ENCODE peak calls at places on chromosomes 12 and 14, in four cellular contexts. B is brain microvascular endothelial cell, Y is GM12865, W is AG04450. P is an unnamed sample.

GRCh38 chr12:109679716-109680520 is 33.7 kb upstream of the FAM222A start:
- DNase-seq in B (no peak), Y (no peak), W (no peak), P (no peak)

GRCh38 chr12:105799103-105799502 is 339.7 kb downstream of the NUAK1 start:
- DNase-seq in B (no peak), Y (no peak), W (no peak), P (no peak)

GRCh38 chr12:121916719-121917118 is 1.7 kb upstream of the CFAP251 start:
- DNase-seq in B (no peak), Y (peak), W (no peak), P (no peak)

GRCh38 chr14:68774771-68775613 is 17.9 kb downstream of the ZFP36L1 start:
- DNase-seq in B (no peak), Y (no peak), W (no peak), P (peak)

GRCh38 chr14:68047910-68048309 is 228.3 kb downstream of the RAD51B start:
- DNase-seq in B (peak), Y (no peak), W (peak), P (peak)

GRCh38 chr12:87509233-87509820 is 519.9 kb downstream of the C12orf50 start:
- DNase-seq in B (peak), Y (no peak), W (no peak), P (no peak)

GRCh38 chr12:29726321-29726692 is 57.4 kb downstream of the TMTC1 start:
- DNase-seq in B (peak), Y (no peak), W (no peak), P (no peak)

GRCh38 chr12:9347328-9348127 is 139.3 kb upstream of the PZP start:
- DNase-seq in B (peak), Y (no peak), W (no peak), P (peak)

GRCh38 chr14:21672116-21672515 is 1.5 kb downstream of the OR4E1 start:
- DNase-seq in B (peak), Y (no peak), W (no peak), P (no peak)

GRCh38 chr14:32230695-32231280 is 27.7 kb upstream of the RNU6-8 start:
- DNase-seq in B (peak), Y (no peak), W (peak), P (peak)
- H3K4me3 ChIP-seq in B (no peak), Y (no peak), W (no peak), P (no peak)

DNA sequence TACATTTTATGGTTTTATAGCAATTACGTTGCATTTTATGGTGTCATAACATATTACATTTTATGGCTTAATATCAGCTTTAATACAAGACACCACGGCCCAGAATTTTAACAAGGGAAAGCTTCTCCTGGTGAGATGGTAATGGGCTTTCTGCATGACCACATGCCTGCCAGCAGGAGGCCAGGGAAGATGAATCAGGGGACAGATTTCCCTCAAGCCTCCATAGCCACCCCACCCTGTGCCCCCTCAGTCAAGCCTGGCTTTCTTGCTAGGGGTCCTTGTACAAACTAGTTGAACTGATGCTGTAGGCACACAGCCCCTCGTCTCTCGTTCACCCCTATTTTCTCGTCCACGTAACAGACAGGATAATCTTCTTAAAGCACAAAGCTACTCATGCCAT is 56.6 kb downstream of the HSPB8 start:
- DNase-seq in B (no peak), Y (no peak), W (no peak), P (no peak)
- TF ChIP-seq CTCF in B (no peak), Y (peak), W (peak), P (no peak)

DNA sequence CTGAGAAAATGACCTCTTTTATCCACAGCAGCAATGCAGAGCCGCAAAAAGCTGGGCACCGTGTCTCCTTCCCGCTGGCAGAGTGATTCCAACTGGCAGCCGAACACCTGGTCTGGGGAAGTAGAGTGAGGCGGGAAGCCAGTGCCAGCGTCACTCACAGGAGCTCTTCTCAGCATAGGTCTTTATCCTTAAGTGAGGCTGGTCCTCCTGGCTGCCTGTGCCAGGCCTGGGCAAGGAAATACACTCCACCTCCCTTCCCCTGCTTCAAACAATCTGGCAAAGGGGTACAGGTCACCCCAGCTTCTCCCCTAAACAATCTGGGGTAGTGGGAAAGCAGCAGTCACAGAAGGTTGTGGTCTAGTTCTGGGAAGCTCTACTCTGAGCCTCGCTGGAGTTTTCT is 4.8 kb downstream of the ARHGAP9 start:
- DNase-seq in B (no peak), Y (no peak), W (no peak), P (no peak)
- H3K4me3 ChIP-seq in B (no peak), Y (no peak), W (no peak), P (no peak)

GRCh38 chr14:52551696-52552062 is 626 bp downstream of the TXNDC16 start:
- DNase-seq in B (peak), Y (peak), W (no peak), P (no peak)
- TF ChIP-seq CTCF in B (peak), Y (peak), W (peak), P (peak)

DNA sequence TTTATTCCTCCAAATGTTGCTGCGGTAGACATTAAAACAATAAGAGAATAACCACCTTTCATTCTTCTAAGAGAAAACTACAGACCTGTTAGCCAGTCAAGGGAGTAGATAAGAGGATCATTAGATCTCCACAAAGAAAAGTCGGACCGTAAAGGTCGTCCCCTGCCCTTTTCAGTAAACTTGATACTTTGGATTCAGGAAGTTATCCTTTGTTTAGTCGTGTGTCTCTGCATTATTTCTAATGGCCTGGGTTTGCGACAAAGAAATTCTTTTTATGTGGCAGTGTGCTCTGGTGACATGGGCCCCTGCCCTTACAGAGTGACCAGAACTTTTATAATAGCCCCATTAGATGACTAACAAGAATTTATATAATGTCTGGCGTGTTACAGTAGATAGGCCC is 44.6 kb upstream of the EVL start:
- DNase-seq in B (no peak), Y (no peak), W (no peak), P (no peak)
- H3K4me3 ChIP-seq in B (no peak), Y (no peak), W (no peak), P (no peak)

GRCh38 chr12:116277393-116278258 is at the start of gene MED13L:
- DNase-seq in B (peak), Y (peak), W (peak), P (peak)
- TF ChIP-seq CTCF in B (peak), Y (peak), W (no peak), P (no peak)